ENCODE peak calls at places on chromosomes 16 and 17, in four cellular contexts. One of them, this sample, is unnamed.

GRCh38 chr16:57093845-57094564 is 1.6 kb downstream of the CPNE2 start:
- DNase-seq in activated CD8-positive, alpha-beta T cell treated with anti-CD3 and anti-CD28 coated beads for 36 hours: no peak
- DNase-seq in activated CD4-positive, alpha-beta T cell treated with anti-CD3 and anti-CD28 coated beads, Interleukin-2, amount 50 U/mL, for 24 hours: no peak
- DNase-seq in HAP-1: peak; percentile 50
- DNase-seq in this sample: no peak

GRCh38 chr17:31126318-31126717 is 31.5 kb downstream of the NF1 start:
- DNase-seq in activated CD8-positive, alpha-beta T cell treated with anti-CD3 and anti-CD28 coated beads for 36 hours: no peak
- DNase-seq in activated CD4-positive, alpha-beta T cell treated with anti-CD3 and anti-CD28 coated beads, Interleukin-2, amount 50 U/mL, for 24 hours: no peak
- DNase-seq in HAP-1: no peak
- DNase-seq in this sample: no peak

GRCh38 chr17:2184993-2185931 is 118.3 kb downstream of the SMG6 start:
- DNase-seq in activated CD8-positive, alpha-beta T cell treated with anti-CD3 and anti-CD28 coated beads for 36 hours: peak; percentile 8
- DNase-seq in activated CD4-positive, alpha-beta T cell treated with anti-CD3 and anti-CD28 coated beads, Interleukin-2, amount 50 U/mL, for 24 hours: no peak
- DNase-seq in HAP-1: no peak
- DNase-seq in this sample: no peak

GRCh38 chr16:60107920-60108319 is 1373.8 kb upstream of the GOT2 start:
- DNase-seq in activated CD8-positive, alpha-beta T cell treated with anti-CD3 and anti-CD28 coated beads for 36 hours: no peak
- DNase-seq in activated CD4-positive, alpha-beta T cell treated with anti-CD3 and anti-CD28 coated beads, Interleukin-2, amount 50 U/mL, for 24 hours: no peak
- DNase-seq in HAP-1: no peak
- DNase-seq in this sample: no peak

GRCh38 chr17:18230288-18231141 is 5.1 kb downstream of the LLGL1 start:
- DNase-seq in activated CD8-positive, alpha-beta T cell treated with anti-CD3 and anti-CD28 coated beads for 36 hours: no peak
- DNase-seq in activated CD4-positive, alpha-beta T cell treated with anti-CD3 and anti-CD28 coated beads, Interleukin-2, amount 50 U/mL, for 24 hours: no peak
- DNase-seq in HAP-1: no peak
- DNase-seq in this sample: no peak

GRCh38 chr17:42378597-42379594 is 9.3 kb downstream of the STAT3 start:
- DNase-seq in activated CD8-positive, alpha-beta T cell treated with anti-CD3 and anti-CD28 coated beads for 36 hours: peak; percentile 29
- DNase-seq in activated CD4-positive, alpha-beta T cell treated with anti-CD3 and anti-CD28 coated beads, Interleukin-2, amount 50 U/mL, for 24 hours: no peak
- DNase-seq in HAP-1: no peak
- DNase-seq in this sample: peak; percentile 34

GRCh38 chr16:65600629-65601028 is 478.8 kb upstream of the CDH11 start:
- DNase-seq in activated CD8-positive, alpha-beta T cell treated with anti-CD3 and anti-CD28 coated beads for 36 hours: no peak
- DNase-seq in activated CD4-positive, alpha-beta T cell treated with anti-CD3 and anti-CD28 coated beads, Interleukin-2, amount 50 U/mL, for 24 hours: no peak
- DNase-seq in HAP-1: no peak
- DNase-seq in this sample: peak; percentile 29

GRCh38 chr17:38729886-38730525 is at the start of gene CISD3:
- DNase-seq in activated CD8-positive, alpha-beta T cell treated with anti-CD3 and anti-CD28 coated beads for 36 hours: peak; percentile 86
- DNase-seq in activated CD4-positive, alpha-beta T cell treated with anti-CD3 and anti-CD28 coated beads, Interleukin-2, amount 50 U/mL, for 24 hours: peak; percentile 61
- DNase-seq in HAP-1: peak; percentile 89
- DNase-seq in this sample: peak; percentile 76

GRCh38 chr16:4212934-4213296 is 29.0 kb downstream of the SRL start:
- DNase-seq in activated CD8-positive, alpha-beta T cell treated with anti-CD3 and anti-CD28 coated beads for 36 hours: no peak
- DNase-seq in activated CD4-positive, alpha-beta T cell treated with anti-CD3 and anti-CD28 coated beads, Interleukin-2, amount 50 U/mL, for 24 hours: no peak
- DNase-seq in HAP-1: no peak
- DNase-seq in this sample: peak; percentile 61

GRCh38 chr17:37605081-37605480 is 4.1 kb downstream of the SYNRG start:
- DNase-seq in activated CD8-positive, alpha-beta T cell treated with anti-CD3 and anti-CD28 coated beads for 36 hours: no peak
- DNase-seq in activated CD4-positive, alpha-beta T cell treated with anti-CD3 and anti-CD28 coated beads, Interleukin-2, amount 50 U/mL, for 24 hours: no peak
- DNase-seq in HAP-1: no peak
- DNase-seq in this sample: peak; percentile 37

GRCh38 chr16:8568231-8568617 is 22.1 kb downstream of the TMEM114 start:
- DNase-seq in activated CD8-positive, alpha-beta T cell treated with anti-CD3 and anti-CD28 coated beads for 36 hours: no peak
- DNase-seq in activated CD4-positive, alpha-beta T cell treated with anti-CD3 and anti-CD28 coated beads, Interleukin-2, amount 50 U/mL, for 24 hours: no peak
- DNase-seq in HAP-1: no peak
- DNase-seq in this sample: peak; percentile 4

GRCh38 chr16:73956592-73957495 is 339.8 kb upstream of the PSMD7 start:
- DNase-seq in activated CD8-positive, alpha-beta T cell treated with anti-CD3 and anti-CD28 coated beads for 36 hours: peak; percentile 66
- DNase-seq in activated CD4-positive, alpha-beta T cell treated with anti-CD3 and anti-CD28 coated beads, Interleukin-2, amount 50 U/mL, for 24 hours: no peak
- DNase-seq in HAP-1: peak; percentile 79
- DNase-seq in this sample: peak; percentile 64

GRCh38 chr17:3884188-3884587 is 8.7 kb downstream of the CAMKK1 start:
- DNase-seq in activated CD8-positive, alpha-beta T cell treated with anti-CD3 and anti-CD28 coated beads for 36 hours: no peak
- DNase-seq in activated CD4-positive, alpha-beta T cell treated with anti-CD3 and anti-CD28 coated beads, Interleukin-2, amount 50 U/mL, for 24 hours: no peak
- DNase-seq in HAP-1: no peak
- DNase-seq in this sample: no peak

GRCh38 chr17:58535431-58535830 is 21.0 kb upstream of the MTMR4 start:
- DNase-seq in activated CD8-positive, alpha-beta T cell treated with anti-CD3 and anti-CD28 coated beads for 36 hours: no peak
- DNase-seq in activated CD4-positive, alpha-beta T cell treated with anti-CD3 and anti-CD28 coated beads, Interleukin-2, amount 50 U/mL, for 24 hours: no peak
- DNase-seq in HAP-1: no peak
- DNase-seq in this sample: peak; percentile 22

GRCh38 chr17:44010966-44011647 is 3.7 kb downstream of the TMEM101 start:
- DNase-seq in activated CD8-positive, alpha-beta T cell treated with anti-CD3 and anti-CD28 coated beads for 36 hours: no peak
- DNase-seq in activated CD4-positive, alpha-beta T cell treated with anti-CD3 and anti-CD28 coated beads, Interleukin-2, amount 50 U/mL, for 24 hours: no peak
- DNase-seq in HAP-1: no peak
- DNase-seq in this sample: peak; percentile 79

GRCh38 chr17:67576471-67576870 is 141.3 kb upstream of the NOL11 start:
- DNase-seq in activated CD8-positive, alpha-beta T cell treated with anti-CD3 and anti-CD28 coated beads for 36 hours: no peak
- DNase-seq in activated CD4-positive, alpha-beta T cell treated with anti-CD3 and anti-CD28 coated beads, Interleukin-2, amount 50 U/mL, for 24 hours: no peak
- DNase-seq in HAP-1: no peak
- DNase-seq in this sample: no peak

GRCh38 chr17:2724783-2725164 is 13.2 kb upstream of the CLUH start:
- DNase-seq in activated CD8-positive, alpha-beta T cell treated with anti-CD3 and anti-CD28 coated beads for 36 hours: peak; percentile 46
- DNase-seq in activated CD4-positive, alpha-beta T cell treated with anti-CD3 and anti-CD28 coated beads, Interleukin-2, amount 50 U/mL, for 24 hours: no peak
- DNase-seq in HAP-1: peak; percentile 60
- DNase-seq in this sample: peak; percentile 26

GRCh38 chr17:72804949-72805348 is 287.5 kb downstream of the SLC39A11 start:
- DNase-seq in activated CD8-positive, alpha-beta T cell treated with anti-CD3 and anti-CD28 coated beads for 36 hours: no peak
- DNase-seq in activated CD4-positive, alpha-beta T cell treated with anti-CD3 and anti-CD28 coated beads, Interleukin-2, amount 50 U/mL, for 24 hours: no peak
- DNase-seq in HAP-1: no peak
- DNase-seq in this sample: peak; percentile 55

GRCh38 chr16:81143921-81144471 is 47.8 kb upstream of the GCSH start:
- DNase-seq in activated CD8-positive, alpha-beta T cell treated with anti-CD3 and anti-CD28 coated beads for 36 hours: no peak
- DNase-seq in activated CD4-positive, alpha-beta T cell treated with anti-CD3 and anti-CD28 coated beads, Interleukin-2, amount 50 U/mL, for 24 hours: no peak
- DNase-seq in HAP-1: no peak
- DNase-seq in this sample: no peak

GRCh38 chr17:73474370-73474988 is 162.7 kb upstream of the CDC42EP4 start:
- DNase-seq in activated CD8-positive, alpha-beta T cell treated with anti-CD3 and anti-CD28 coated beads for 36 hours: peak; percentile 42
- DNase-seq in activated CD4-positive, alpha-beta T cell treated with anti-CD3 and anti-CD28 coated beads, Interleukin-2, amount 50 U/mL, for 24 hours: no peak
- DNase-seq in HAP-1: peak; percentile 29
- DNase-seq in this sample: peak; percentile 39

GRCh38 chr16:30112197-30113030 is 923 bp downstream of the GDPD3 start:
- DNase-seq in activated CD8-positive, alpha-beta T cell treated with anti-CD3 and anti-CD28 coated beads for 36 hours: peak; percentile 75
- DNase-seq in activated CD4-positive, alpha-beta T cell treated with anti-CD3 and anti-CD28 coated beads, Interleukin-2, amount 50 U/mL, for 24 hours: peak; percentile 42
- DNase-seq in HAP-1: peak; percentile 82
- DNase-seq in this sample: peak; percentile 42

GRCh38 chr16:87956169-87956770 is 5.0 kb downstream of the BANP start:
- DNase-seq in activated CD8-positive, alpha-beta T cell treated with anti-CD3 and anti-CD28 coated beads for 36 hours: peak; percentile 92
- DNase-seq in activated CD4-positive, alpha-beta T cell treated with anti-CD3 and anti-CD28 coated beads, Interleukin-2, amount 50 U/mL, for 24 hours: peak; percentile 43
- DNase-seq in HAP-1: no peak
- DNase-seq in this sample: peak; percentile 83

GRCh38 chr16:48503779-48504178 is 106.2 kb downstream of the N4BP1 start:
- DNase-seq in activated CD8-positive, alpha-beta T cell treated with anti-CD3 and anti-CD28 coated beads for 36 hours: no peak
- DNase-seq in activated CD4-positive, alpha-beta T cell treated with anti-CD3 and anti-CD28 coated beads, Interleukin-2, amount 50 U/mL, for 24 hours: no peak
- DNase-seq in HAP-1: no peak
- DNase-seq in this sample: peak; percentile 89

This sample was measured in IMR-90.